ENCODE peak calls at places on chromosomes 3 and 15, in four cellular contexts. Z, S, V and H are unnamed samples.

GRCh38 chr3:186360779-186361178 is 1.3 kb downstream of the DGKG start:
- DNase-seq in Z (no peak), V (no peak), S (no peak), H (no peak)

GRCh38 chr3:149479621-149480325 is 5.3 kb downstream of the TM4SF4 start:
- DNase-seq in V (no peak), S (no peak), Z (no peak), H (no peak)

GRCh38 chr15:52181938-52182780 is 9.0 kb downstream of the GNB5 start:
- DNase-seq in V (peak; percentile 33), Z (no peak), S (no peak), H (no peak)

GRCh38 chr15:77107531-77108355 is 36.8 kb upstream of the TSPAN3 start:
- DNase-seq in Z (no peak), S (peak; percentile 49), V (peak; percentile 41), H (peak; percentile 77)

GRCh38 chr15:77506311-77507150 is 85.8 kb downstream of the HMG20A start:
- DNase-seq in V (no peak), S (no peak), Z (no peak), H (no peak)

GRCh38 chr3:38723569-38724391 is 74.3 kb upstream of the SCN5A start:
- DNase-seq in Z (no peak), S (peak; percentile 92), V (no peak), H (no peak)

GRCh38 chr3:61847784-61848462 is 286.6 kb downstream of the PTPRG start:
- DNase-seq in V (peak; percentile 17), S (no peak), Z (no peak), H (no peak)

GRCh38 chr15:84981054-84981710 is 474 bp upstream of the PDE8A start:
- DNase-seq in S (peak; percentile 99), V (peak; percentile 89), Z (peak; percentile 87), H (peak; percentile 99)

GRCh38 chr3:177574232-177574856 is 377.1 kb upstream of the TBL1XR1 start:
- DNase-seq in S (peak; percentile 12), Z (no peak), V (peak; percentile 71), H (no peak)

GRCh38 chr15:72515591-72516389 is 41.7 kb downstream of the ARIH1 start:
- DNase-seq in V (no peak), Z (no peak), S (no peak), H (no peak)

GRCh38 chr3:76024640-76025039 is 239.3 kb upstream of the ZNF717 start:
- DNase-seq in Z (no peak), S (no peak), V (peak; percentile 3), H (peak; percentile 13)

GRCh38 chr3:29705906-29706507 is 425.1 kb downstream of the RBMS3 start:
- DNase-seq in S (no peak), V (no peak), Z (no peak), H (no peak)

GRCh38 chr3:113275876-113276580 is 64.7 kb downstream of the BOC start:
- DNase-seq in S (no peak), Z (peak; percentile 25), V (peak; percentile 76), H (peak; percentile 41)

GRCh38 chr3:161171113-161171512 is 50.0 kb upstream of the NMD3 start:
- DNase-seq in Z (no peak), V (no peak), S (no peak), H (no peak)

DNA sequence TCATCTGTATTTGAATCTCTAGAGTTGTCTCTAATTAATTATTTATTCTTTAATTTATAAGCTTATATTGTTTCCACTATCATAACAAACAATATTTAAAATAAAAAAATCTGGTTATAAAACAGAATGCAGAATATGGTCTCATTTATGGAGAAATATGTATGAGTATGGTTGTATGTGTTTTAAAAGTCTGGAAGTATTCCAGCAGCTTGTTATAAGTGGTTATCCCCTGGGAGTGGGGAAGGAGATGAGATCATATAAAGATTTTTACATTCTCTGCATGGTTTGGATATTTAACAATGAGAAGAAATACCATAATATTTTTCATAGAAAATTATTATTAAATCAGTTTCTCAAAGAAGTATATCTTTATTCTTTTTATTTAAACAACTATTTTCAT is 135.4 kb upstream of the MB21D2 start:
- DNase-seq in S (no peak), Z (no peak), V (no peak), H (no peak)
- TF ChIP-seq SP1 in S (no peak), Z (no peak), V (no peak), H (no peak)

DNA sequence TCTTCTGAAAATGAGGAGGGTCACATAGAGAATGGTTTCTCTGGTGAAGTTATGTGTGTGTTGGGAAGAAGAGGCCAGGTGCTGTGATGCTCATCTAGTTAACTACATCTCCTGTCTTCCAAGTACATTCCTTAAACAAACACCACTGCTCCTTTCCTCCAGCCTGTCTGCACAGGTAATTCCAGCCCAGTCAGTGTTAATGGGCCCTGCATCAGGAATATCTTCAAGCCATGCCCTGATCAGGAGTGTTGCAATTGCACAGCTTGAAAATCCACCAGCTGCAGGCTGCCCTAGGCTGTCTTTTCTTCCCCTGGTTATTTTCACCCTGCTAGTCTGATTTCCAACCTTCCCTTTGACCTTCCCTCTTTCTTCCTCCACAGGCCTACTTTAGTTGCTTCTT is 41.9 kb upstream of the LMOD3 start:
- DNase-seq in V (no peak), Z (no peak), S (no peak), H (no peak)
- TF ChIP-seq FOXK2 in V (no peak), Z (no peak), S (no peak), H (no peak)

DNA sequence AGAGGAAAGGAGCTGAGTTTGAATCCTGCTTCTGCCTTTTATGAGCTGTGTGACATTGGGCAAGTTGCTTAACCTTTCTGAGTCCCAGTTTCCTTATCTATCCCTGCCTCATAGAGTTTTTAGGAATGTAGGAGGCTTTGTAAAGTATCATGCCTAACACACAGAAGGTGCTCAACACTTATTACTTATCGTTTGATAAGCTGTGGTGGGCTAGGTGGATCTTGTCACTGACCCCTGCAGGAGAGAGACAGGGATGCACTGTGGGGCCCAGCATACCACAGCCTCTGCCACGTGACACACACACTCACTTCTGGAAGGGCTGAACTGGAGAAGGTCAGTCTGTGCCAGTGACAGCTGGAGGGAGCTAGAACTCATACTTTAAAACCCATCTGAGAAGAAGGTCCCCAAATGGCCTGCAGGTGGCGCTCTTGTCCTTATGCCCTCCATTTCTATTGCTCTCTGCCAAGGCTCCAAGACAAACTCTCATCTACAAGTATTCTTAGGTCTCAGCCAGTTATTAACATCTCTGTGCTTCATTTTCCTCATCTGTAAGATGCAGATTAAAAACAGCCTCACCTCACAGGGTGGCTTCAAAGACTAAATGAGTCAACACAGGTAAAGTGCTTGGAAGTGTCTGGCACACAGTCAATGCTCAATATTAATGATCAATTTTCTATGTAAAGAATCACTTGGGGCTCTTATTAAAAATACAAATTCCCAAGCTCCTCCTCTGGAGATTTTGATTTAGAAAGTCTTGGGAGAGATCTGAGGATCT is 57.5 kb upstream of the HACD2 start:
- DNase-seq in Z (peak; percentile 34), V (peak; percentile 95), S (peak; percentile 79), H (peak; percentile 84)
- TF ChIP-seq SP1 in Z (no peak), V (peak; percentile 16), S (no peak), H (no peak)

GRCh38 chr3:58082047-58082446 is 73.8 kb downstream of the FLNB start:
- DNase-seq in Z (no peak), V (no peak), S (peak; percentile 64), H (no peak)

GRCh38 chr3:58084166-58084565 is 75.9 kb downstream of the FLNB start:
- DNase-seq in Z (no peak), V (no peak), S (peak; percentile 36), H (no peak)

GRCh38 chr3:58077586-58078285 is 69.5 kb downstream of the FLNB start:
- DNase-seq in S (no peak), V (no peak), Z (no peak), H (no peak)

GRCh38 chr3:58078610-58079009 is 70.4 kb downstream of the FLNB start:
- DNase-seq in S (no peak), V (no peak), Z (no peak), H (no peak)

DNA sequence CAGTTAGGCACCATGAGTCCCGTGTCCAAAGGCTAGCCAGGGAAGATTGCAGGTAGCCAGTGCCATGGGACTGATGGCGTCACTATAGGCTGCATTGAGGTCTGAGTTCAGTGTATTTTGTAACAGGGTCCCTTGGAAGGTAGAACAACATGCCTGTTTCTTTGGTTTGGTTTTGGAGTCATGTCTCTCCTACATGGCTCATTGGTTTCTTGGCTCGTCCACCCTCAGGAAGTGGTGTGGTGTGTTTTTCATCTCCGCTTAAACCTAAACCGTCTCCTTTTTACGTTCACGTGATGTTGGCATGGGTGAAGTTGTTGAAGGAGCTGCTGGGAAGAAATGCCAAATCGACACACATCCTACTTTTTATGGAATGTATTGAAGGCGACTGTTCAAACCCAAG is 71.6 kb downstream of the FLNB start:
- DNase-seq in S (no peak), V (no peak), Z (no peak), H (no peak)
- TF ChIP-seq FOXK2 in S (no peak), V (no peak), Z (no peak), H (no peak)